ENCODE peak calls at places on chromosomes 4 and X, in four cellular contexts. Y is effector memory CD4-positive, alpha-beta T cell; C is SK-N-SH; B is hypothalamus. E is an unnamed sample.

GRCh38 chr4:123976285-123976684 is 579.7 kb downstream of the SPRY1 start:
- DNase-seq in Y (no peak), C (no peak), B (no peak), E (no peak)

GRCh38 chr4:46270986-46271596 is 118.8 kb downstream of the GABRA2 start:
- DNase-seq in Y (no peak), C (peak), B (no peak), E (no peak)

GRCh38 chr4:38166768-38167167 is 206.6 kb downstream of the PTTG2 start:
- DNase-seq in Y (no peak), C (no peak), B (no peak), E (no peak)

GRCh38 chr4:112170451-112170993 is 25.3 kb downstream of the FAM241A start:
- DNase-seq in Y (no peak), C (no peak), B (no peak), E (no peak)

GRCh38 chrX:50707376-50707775 is 106.6 kb downstream of the SHROOM4 start:
- DNase-seq in Y (no peak), C (no peak), B (no peak), E (no peak)

GRCh38 chr4:88318751-88319350 is 34.5 kb upstream of the PPM1K start:
- DNase-seq in Y (no peak), C (no peak), B (no peak), E (no peak)

GRCh38 chr4:123661080-123661737 is 264.6 kb downstream of the SPRY1 start:
- DNase-seq in Y (no peak), C (peak), B (no peak), E (no peak)

GRCh38 chrX:24260827-24261550 is 52.9 kb downstream of the SUPT20HL2 start:
- DNase-seq in Y (no peak), C (no peak), B (no peak), E (no peak)

GRCh38 chr4:156291317-156291716 is 337.7 kb upstream of the CTSO start:
- DNase-seq in Y (no peak), C (no peak), B (no peak), E (no peak)

GRCh38 chr4:53716471-53717063 is 125.3 kb upstream of the LNX1 start:
- DNase-seq in Y (no peak), C (no peak), B (no peak), E (no peak)

GRCh38 chr4:47468686-47469365 is 5.3 kb upstream of the COMMD8 start:
- DNase-seq in Y (no peak), C (no peak), B (no peak), E (no peak)

GRCh38 chrX:43836435-43837184 is 45.6 kb downstream of the MAOB start:
- DNase-seq in Y (no peak), C (peak), B (no peak), E (no peak)

GRCh38 chr4:6963139-6963611 is 53.5 kb downstream of the TBC1D14 start:
- DNase-seq in Y (no peak), C (no peak), B (peak), E (no peak)

GRCh38 chr4:177313263-177313662 is 3.6 kb downstream of the NEIL3 start:
- DNase-seq in Y (no peak), C (no peak), B (no peak), E (no peak)

GRCh38 chr4:5307928-5308327 is 256.6 kb downstream of the STK32B start:
- DNase-seq in Y (no peak), C (no peak), B (no peak), E (no peak)

GRCh38 chrX:32673193-32673592 is 538.2 kb downstream of the DMD start:
- DNase-seq in Y (no peak), C (no peak), B (no peak), E (no peak)

GRCh38 chrX:103847174-103847870 is 15.3 kb upstream of the RAB9B start:
- DNase-seq in Y (no peak), C (no peak), B (no peak), E (no peak)

GRCh38 chr4:184826315-184827266 is 823 bp upstream of the ACSL1 start:
- DNase-seq in Y (peak), C (no peak), B (no peak), E (peak)

GRCh38 chr4:110442309-110442708 is 33.6 kb upstream of the ENPEP start:
- DNase-seq in Y (no peak), C (no peak), B (no peak), E (no peak)

GRCh38 chr4:38621004-38621684 is 42.9 kb upstream of the KLF3 start:
- DNase-seq in Y (no peak), C (no peak), B (no peak), E (peak)

GRCh38 chrX:76279007-76279406 is 106.1 kb downstream of the PBDC1 start:
- DNase-seq in Y (peak), C (peak), B (no peak), E (no peak)

GRCh38 chr4:128590773-128591172 is 218.7 kb upstream of the JADE1 start:
- DNase-seq in Y (no peak), C (no peak), B (no peak), E (no peak)

GRCh38 chr4:36138221-36138620 is 106.1 kb downstream of the ARAP2 start:
- DNase-seq in Y (no peak), C (no peak), B (no peak), E (no peak)

GRCh38 chr4:189502841-189503240 is 437.8 kb upstream of the FRG1 start:
- DNase-seq in Y (no peak), C (no peak), B (no peak), E (no peak)

GRCh38 chr4:78704981-78705757 is 71.0 kb upstream of the BMP2K start:
- DNase-seq in Y (no peak), C (no peak), B (no peak), E (no peak)

E was measured in T-helper 1 cell.